ENCODE peak calls at places on chromosome 12, in five cellular contexts. One of them, this sample, is unnamed.
A peak's percentile ranks its signal among the peaks of the same experiment; 100 is the strongest.

GRCh38 chr12:64510687-64511086 is 58.8 kb downstream of the TBK1 start:
- ATAC-seq in upper lobe of left lung: no peak
- ATAC-seq in GM12878: no peak
- ATAC-seq in Panc1: no peak
- ATAC-seq in HCT116: no peak
- ATAC-seq in this sample: no peak

GRCh38 chr12:91982946-91983345 is 162.7 kb downstream of the BTG1 start:
- ATAC-seq in upper lobe of left lung: no peak
- ATAC-seq in GM12878: no peak
- ATAC-seq in Panc1: no peak
- ATAC-seq in HCT116: no peak
- ATAC-seq in this sample: no peak

GRCh38 chr12:106900554-106900953 is 55.2 kb upstream of the TMEM263 start:
- ATAC-seq in upper lobe of left lung: no peak
- ATAC-seq in GM12878: no peak
- ATAC-seq in Panc1: no peak
- ATAC-seq in HCT116: no peak
- ATAC-seq in this sample: no peak

GRCh38 chr12:56645201-56645716 is 525 bp downstream of the ATP5F1B start:
- ATAC-seq in upper lobe of left lung: no peak
- ATAC-seq in GM12878: peak; percentile 4
- ATAC-seq in Panc1: no peak
- ATAC-seq in HCT116: no peak
- ATAC-seq in this sample: no peak

GRCh38 chr12:47067176-47067575 is 12.2 kb upstream of the PCED1B start:
- ATAC-seq in upper lobe of left lung: peak; percentile 53
- ATAC-seq in GM12878: peak; percentile 86
- ATAC-seq in Panc1: no peak
- ATAC-seq in HCT116: no peak
- ATAC-seq in this sample: no peak

GRCh38 chr12:131250028-131250950 is 296.6 kb downstream of the ADGRD1 start:
- ATAC-seq in upper lobe of left lung: no peak
- ATAC-seq in GM12878: no peak
- ATAC-seq in Panc1: no peak
- ATAC-seq in HCT116: no peak
- ATAC-seq in this sample: no peak

GRCh38 chr12:57031228-57031670 is 14.9 kb upstream of the TAC3 start:
- ATAC-seq in upper lobe of left lung: no peak
- ATAC-seq in GM12878: peak; percentile 81
- ATAC-seq in Panc1: no peak
- ATAC-seq in HCT116: peak; percentile 72
- ATAC-seq in this sample: no peak

GRCh38 chr12:27095346-27095745 is 13.0 kb upstream of the C12orf71 start:
- ATAC-seq in upper lobe of left lung: peak; percentile 53
- ATAC-seq in GM12878: peak; percentile 17
- ATAC-seq in Panc1: no peak
- ATAC-seq in HCT116: no peak
- ATAC-seq in this sample: no peak

GRCh38 chr12:1117970-1118563 is 127.0 kb downstream of the ERC1 start:
- ATAC-seq in upper lobe of left lung: peak; percentile 83
- ATAC-seq in GM12878: peak; percentile 73
- ATAC-seq in Panc1: peak; percentile 56
- ATAC-seq in HCT116: peak; percentile 59
- ATAC-seq in this sample: no peak

GRCh38 chr12:85519163-85519562 is 239.1 kb downstream of the ALX1 start:
- ATAC-seq in upper lobe of left lung: no peak
- ATAC-seq in GM12878: no peak
- ATAC-seq in Panc1: no peak
- ATAC-seq in HCT116: no peak
- ATAC-seq in this sample: no peak

GRCh38 chr12:99544457-99544856 is 103.1 kb upstream of the GARIN6 start:
- ATAC-seq in upper lobe of left lung: no peak
- ATAC-seq in GM12878: no peak
- ATAC-seq in Panc1: no peak
- ATAC-seq in HCT116: no peak
- ATAC-seq in this sample: no peak
- TF ChIP-seq POLR2AphosphoS5 in upper lobe of left lung: no peak
- TF ChIP-seq POLR2AphosphoS5 in GM12878: no peak
- TF ChIP-seq POLR2AphosphoS5 in Panc1: no peak
- TF ChIP-seq POLR2AphosphoS5 in HCT116: no peak
- TF ChIP-seq POLR2AphosphoS5 in this sample: no peak

GRCh38 chr12:76329163-76329562 is 19.1 kb downstream of the BBS10 start:
- ATAC-seq in upper lobe of left lung: no peak
- ATAC-seq in GM12878: no peak
- ATAC-seq in Panc1: no peak
- ATAC-seq in HCT116: peak; percentile 79
- ATAC-seq in this sample: no peak
- TF ChIP-seq POLR2AphosphoS5 in upper lobe of left lung: no peak
- TF ChIP-seq POLR2AphosphoS5 in GM12878: no peak
- TF ChIP-seq POLR2AphosphoS5 in Panc1: no peak
- TF ChIP-seq POLR2AphosphoS5 in HCT116: peak; percentile 57
- TF ChIP-seq POLR2AphosphoS5 in this sample: no peak

DNA sequence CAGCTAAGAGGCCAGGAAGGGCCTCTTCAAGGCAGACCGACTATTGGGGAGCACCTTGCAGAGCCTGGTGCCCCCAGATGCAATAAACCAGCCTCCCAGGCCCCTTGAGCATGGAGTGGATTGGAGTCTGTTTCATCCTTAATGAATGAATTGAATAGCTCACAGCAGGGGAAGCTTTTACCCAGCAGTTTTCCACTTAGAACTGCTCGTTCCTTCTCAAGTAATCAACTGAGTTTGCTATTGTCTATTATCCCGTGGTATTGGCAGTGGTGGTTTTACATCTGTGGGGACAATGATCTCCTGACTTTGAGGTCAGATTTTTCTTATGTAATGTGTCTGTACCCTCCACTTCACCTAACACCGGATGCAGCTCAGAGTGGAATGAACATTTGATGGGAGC is 197.6 kb downstream of the AACS start:
- ATAC-seq in upper lobe of left lung: no peak
- ATAC-seq in GM12878: no peak
- ATAC-seq in Panc1: no peak
- ATAC-seq in HCT116: no peak
- ATAC-seq in this sample: no peak
- TF ChIP-seq POLR2AphosphoS5 in upper lobe of left lung: no peak
- TF ChIP-seq POLR2AphosphoS5 in GM12878: no peak
- TF ChIP-seq POLR2AphosphoS5 in Panc1: no peak
- TF ChIP-seq POLR2AphosphoS5 in HCT116: no peak
- TF ChIP-seq POLR2AphosphoS5 in this sample: no peak

GRCh38 chr12:132559652-132560420 is 50.5 kb downstream of the LRCOL1 start:
- ATAC-seq in upper lobe of left lung: no peak
- ATAC-seq in GM12878: peak; percentile 66
- ATAC-seq in Panc1: peak; percentile 75
- ATAC-seq in HCT116: peak; percentile 58
- ATAC-seq in this sample: peak; percentile 72
- TF ChIP-seq POLR2AphosphoS5 in upper lobe of left lung: no peak
- TF ChIP-seq POLR2AphosphoS5 in GM12878: no peak
- TF ChIP-seq POLR2AphosphoS5 in Panc1: no peak
- TF ChIP-seq POLR2AphosphoS5 in HCT116: peak; percentile 62
- TF ChIP-seq POLR2AphosphoS5 in this sample: no peak

DNA sequence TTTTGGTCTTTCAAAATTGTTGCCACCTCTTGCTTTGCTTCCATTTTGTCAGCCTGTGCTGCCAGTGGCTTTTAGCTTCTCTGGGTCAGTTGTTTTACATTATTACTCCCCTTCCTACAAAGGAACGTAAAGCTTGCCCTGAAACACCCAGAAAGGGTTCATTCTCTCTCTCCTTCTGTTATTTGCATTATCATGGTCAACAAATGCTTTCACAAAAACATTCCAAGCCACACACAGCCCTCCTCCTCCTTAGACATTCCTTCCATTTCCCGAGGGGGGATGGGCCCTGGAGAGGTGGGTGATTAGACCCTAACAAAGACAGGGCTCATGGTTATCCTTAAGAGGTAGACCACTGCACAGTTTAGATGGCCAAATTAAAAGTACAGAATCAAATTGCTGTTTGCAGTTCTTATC is 60.4 kb upstream of the SINHCAF start:
- ATAC-seq in upper lobe of left lung: no peak
- ATAC-seq in GM12878: no peak
- ATAC-seq in Panc1: no peak
- ATAC-seq in HCT116: no peak
- ATAC-seq in this sample: no peak
- TF ChIP-seq POLR2AphosphoS5 in upper lobe of left lung: no peak
- TF ChIP-seq POLR2AphosphoS5 in GM12878: no peak
- TF ChIP-seq POLR2AphosphoS5 in Panc1: no peak
- TF ChIP-seq POLR2AphosphoS5 in HCT116: no peak
- TF ChIP-seq POLR2AphosphoS5 in this sample: no peak

GRCh38 chr12:13724136-13724535 is 257.3 kb downstream of the GRIN2B start:
- ATAC-seq in upper lobe of left lung: no peak
- ATAC-seq in GM12878: no peak
- ATAC-seq in Panc1: no peak
- ATAC-seq in HCT116: no peak
- ATAC-seq in this sample: no peak

GRCh38 chr12:13719986-13720385 is 261.4 kb downstream of the GRIN2B start:
- ATAC-seq in upper lobe of left lung: no peak
- ATAC-seq in GM12878: no peak
- ATAC-seq in Panc1: no peak
- ATAC-seq in HCT116: no peak
- ATAC-seq in this sample: no peak

GRCh38 chr12:13713746-13714400 is 267.5 kb downstream of the GRIN2B start:
- ATAC-seq in upper lobe of left lung: no peak
- ATAC-seq in GM12878: peak; percentile 19
- ATAC-seq in Panc1: no peak
- ATAC-seq in HCT116: no peak
- ATAC-seq in this sample: no peak

DNA sequence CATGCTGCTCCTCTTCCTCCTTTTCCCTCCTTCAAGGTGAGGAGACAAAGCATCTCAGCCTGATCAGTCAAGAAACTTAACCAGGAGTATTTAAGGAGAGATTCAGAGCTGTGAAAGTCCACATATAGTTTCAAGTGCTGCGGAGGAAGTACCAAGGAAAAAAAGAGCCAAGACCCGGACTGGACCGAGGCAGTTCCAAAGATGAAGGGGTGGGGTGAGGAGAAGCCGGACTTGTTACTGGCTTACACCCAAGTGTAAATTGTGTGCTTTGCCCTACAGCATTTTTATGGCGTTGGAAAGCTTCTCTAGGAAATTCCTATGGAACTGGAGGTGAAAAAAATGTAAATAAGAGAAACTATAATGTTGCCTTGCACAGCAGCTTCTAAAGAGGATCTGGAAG is 263.1 kb downstream of the GRIN2B start:
- ATAC-seq in upper lobe of left lung: no peak
- ATAC-seq in GM12878: no peak
- ATAC-seq in Panc1: no peak
- ATAC-seq in HCT116: no peak
- ATAC-seq in this sample: no peak
- TF ChIP-seq POLR2AphosphoS5 in upper lobe of left lung: no peak
- TF ChIP-seq POLR2AphosphoS5 in GM12878: no peak
- TF ChIP-seq POLR2AphosphoS5 in Panc1: no peak
- TF ChIP-seq POLR2AphosphoS5 in HCT116: no peak
- TF ChIP-seq POLR2AphosphoS5 in this sample: no peak

This sample was measured in gastroesophageal sphincter.